ENCODE peak calls at places on chromosome 22, in eight cellular contexts. One of them, this sample, is unnamed.

GRCh38 chr22:24128024-24128423 is 53.3 kb upstream of the SUSD2 start:
- DNase-seq in CD8-positive, alpha-beta memory T cell: no peak
- DNase-seq in esophagus squamous epithelium: no peak
- DNase-seq in CD8-positive, alpha-beta T cell: no peak
- DNase-seq in cardiac muscle cell: no peak
- DNase-seq in A549: no peak
- DNase-seq in ovary: no peak
- DNase-seq in testis: no peak
- DNase-seq in this sample: no peak

GRCh38 chr22:26461188-26461810 is 22.3 kb downstream of the HPS4 start:
- DNase-seq in CD8-positive, alpha-beta memory T cell: peak
- DNase-seq in esophagus squamous epithelium: no peak
- DNase-seq in ovary: peak
- DNase-seq in A549: peak
- DNase-seq in CD8-positive, alpha-beta T cell: peak
- DNase-seq in testis: peak
- DNase-seq in cardiac muscle cell: peak
- DNase-seq in this sample: peak

GRCh38 chr22:19127329-19128008 is 3.6 kb upstream of the TSSK2 start:
- DNase-seq in ovary: no peak
- DNase-seq in cardiac muscle cell: no peak
- DNase-seq in CD8-positive, alpha-beta memory T cell: no peak
- DNase-seq in CD8-positive, alpha-beta T cell: no peak
- DNase-seq in testis: no peak
- DNase-seq in A549: no peak
- DNase-seq in esophagus squamous epithelium: no peak
- DNase-seq in this sample: no peak

GRCh38 chr22:19062909-19063308 is 59.3 kb downstream of the DGCR2 start:
- DNase-seq in A549: no peak
- DNase-seq in esophagus squamous epithelium: no peak
- DNase-seq in CD8-positive, alpha-beta memory T cell: no peak
- DNase-seq in ovary: no peak
- DNase-seq in CD8-positive, alpha-beta T cell: peak
- DNase-seq in cardiac muscle cell: no peak
- DNase-seq in testis: peak
- DNase-seq in this sample: no peak

GRCh38 chr22:35914665-35915476 is 113.8 kb downstream of the RBFOX2 start:
- DNase-seq in CD8-positive, alpha-beta memory T cell: no peak
- DNase-seq in CD8-positive, alpha-beta T cell: no peak
- DNase-seq in testis: peak
- DNase-seq in esophagus squamous epithelium: no peak
- DNase-seq in A549: peak
- DNase-seq in cardiac muscle cell: peak
- DNase-seq in ovary: peak
- DNase-seq in this sample: peak

GRCh38 chr22:38414009-38414395 is 41.0 kb downstream of the KCNJ4 start:
- DNase-seq in CD8-positive, alpha-beta T cell: peak
- DNase-seq in ovary: no peak
- DNase-seq in testis: peak
- DNase-seq in CD8-positive, alpha-beta memory T cell: no peak
- DNase-seq in A549: no peak
- DNase-seq in cardiac muscle cell: no peak
- DNase-seq in esophagus squamous epithelium: no peak
- DNase-seq in this sample: no peak

GRCh38 chr22:50548046-50548912 is 2.6 kb downstream of the KLHDC7B start:
- DNase-seq in CD8-positive, alpha-beta memory T cell: peak
- DNase-seq in A549: no peak
- DNase-seq in cardiac muscle cell: no peak
- DNase-seq in testis: no peak
- DNase-seq in CD8-positive, alpha-beta T cell: peak
- DNase-seq in esophagus squamous epithelium: no peak
- DNase-seq in ovary: no peak
- DNase-seq in this sample: no peak

GRCh38 chr22:47125603-47126002 is 363.2 kb downstream of the TBC1D22A start:
- DNase-seq in cardiac muscle cell: no peak
- DNase-seq in ovary: no peak
- DNase-seq in testis: no peak
- DNase-seq in esophagus squamous epithelium: no peak
- DNase-seq in A549: peak
- DNase-seq in CD8-positive, alpha-beta memory T cell: no peak
- DNase-seq in CD8-positive, alpha-beta T cell: no peak
- DNase-seq in this sample: no peak

GRCh38 chr22:20128619-20128901 is 3.0 kb upstream of the ZDHHC8 start:
- DNase-seq in esophagus squamous epithelium: no peak
- DNase-seq in ovary: no peak
- DNase-seq in cardiac muscle cell: no peak
- DNase-seq in CD8-positive, alpha-beta memory T cell: no peak
- DNase-seq in CD8-positive, alpha-beta T cell: no peak
- DNase-seq in A549: no peak
- DNase-seq in testis: no peak
- DNase-seq in this sample: no peak

GRCh38 chr22:37627545-37627944 is 11.9 kb upstream of the SH3BP1 start:
- DNase-seq in CD8-positive, alpha-beta T cell: peak
- DNase-seq in testis: no peak
- DNase-seq in ovary: no peak
- DNase-seq in esophagus squamous epithelium: no peak
- DNase-seq in CD8-positive, alpha-beta memory T cell: peak
- DNase-seq in cardiac muscle cell: no peak
- DNase-seq in A549: no peak
- DNase-seq in this sample: no peak

GRCh38 chr22:46484861-46485595 is 52.4 kb downstream of the CELSR1 start:
- DNase-seq in testis: no peak
- DNase-seq in CD8-positive, alpha-beta T cell: no peak
- DNase-seq in cardiac muscle cell: no peak
- DNase-seq in ovary: no peak
- DNase-seq in CD8-positive, alpha-beta memory T cell: no peak
- DNase-seq in esophagus squamous epithelium: no peak
- DNase-seq in A549: peak
- DNase-seq in this sample: no peak

GRCh38 chr22:45547016-45547345 is 44.3 kb downstream of the FBLN1 start:
- DNase-seq in CD8-positive, alpha-beta memory T cell: no peak
- DNase-seq in testis: no peak
- DNase-seq in esophagus squamous epithelium: no peak
- DNase-seq in cardiac muscle cell: no peak
- DNase-seq in A549: no peak
- DNase-seq in ovary: no peak
- DNase-seq in CD8-positive, alpha-beta T cell: no peak
- DNase-seq in this sample: no peak

GRCh38 chr22:17057959-17058814 is 26.6 kb upstream of the IL17RA start:
- DNase-seq in ovary: peak
- DNase-seq in A549: peak
- DNase-seq in cardiac muscle cell: peak
- DNase-seq in esophagus squamous epithelium: no peak
- DNase-seq in CD8-positive, alpha-beta memory T cell: peak
- DNase-seq in testis: peak
- DNase-seq in CD8-positive, alpha-beta T cell: peak
- DNase-seq in this sample: no peak

GRCh38 chr22:23862103-23862502 is 4.4 kb downstream of the SLC2A11 start:
- DNase-seq in ovary: no peak
- DNase-seq in CD8-positive, alpha-beta T cell: no peak
- DNase-seq in testis: peak
- DNase-seq in CD8-positive, alpha-beta memory T cell: no peak
- DNase-seq in A549: peak
- DNase-seq in cardiac muscle cell: peak
- DNase-seq in esophagus squamous epithelium: no peak
- DNase-seq in this sample: no peak

GRCh38 chr22:22422629-22423112 is 85.9 kb downstream of the ZNF280B start:
- DNase-seq in esophagus squamous epithelium: peak
- DNase-seq in testis: peak
- DNase-seq in CD8-positive, alpha-beta T cell: peak
- DNase-seq in A549: peak
- DNase-seq in cardiac muscle cell: no peak
- DNase-seq in ovary: peak
- DNase-seq in CD8-positive, alpha-beta memory T cell: peak
- DNase-seq in this sample: peak

GRCh38 chr22:25029181-25029580 is 76.7 kb downstream of the KIAA1671 start:
- DNase-seq in cardiac muscle cell: no peak
- DNase-seq in ovary: no peak
- DNase-seq in testis: no peak
- DNase-seq in CD8-positive, alpha-beta T cell: no peak
- DNase-seq in A549: no peak
- DNase-seq in CD8-positive, alpha-beta memory T cell: no peak
- DNase-seq in esophagus squamous epithelium: no peak
- DNase-seq in this sample: no peak

GRCh38 chr22:33659423-33659822 is 260.9 kb downstream of the LARGE1 start:
- DNase-seq in CD8-positive, alpha-beta T cell: no peak
- DNase-seq in ovary: no peak
- DNase-seq in A549: no peak
- DNase-seq in testis: peak
- DNase-seq in esophagus squamous epithelium: no peak
- DNase-seq in cardiac muscle cell: no peak
- DNase-seq in CD8-positive, alpha-beta memory T cell: no peak
- DNase-seq in this sample: no peak

GRCh38 chr22:48517039-48518030 is 1310.3 kb downstream of the BRD1 start:
- DNase-seq in CD8-positive, alpha-beta T cell: no peak
- DNase-seq in cardiac muscle cell: no peak
- DNase-seq in testis: peak
- DNase-seq in ovary: no peak
- DNase-seq in CD8-positive, alpha-beta memory T cell: no peak
- DNase-seq in A549: peak
- DNase-seq in esophagus squamous epithelium: no peak
- DNase-seq in this sample: peak

GRCh38 chr22:35761037-35761436 is 43.4 kb downstream of the APOL5 start:
- DNase-seq in CD8-positive, alpha-beta T cell: no peak
- DNase-seq in CD8-positive, alpha-beta memory T cell: no peak
- DNase-seq in testis: no peak
- DNase-seq in ovary: no peak
- DNase-seq in A549: peak
- DNase-seq in esophagus squamous epithelium: no peak
- DNase-seq in cardiac muscle cell: peak
- DNase-seq in this sample: no peak

GRCh38 chr22:25745341-25746011 is 3.5 kb downstream of the MYO18B start:
- DNase-seq in esophagus squamous epithelium: no peak
- DNase-seq in testis: no peak
- DNase-seq in ovary: no peak
- DNase-seq in cardiac muscle cell: no peak
- DNase-seq in A549: peak
- DNase-seq in CD8-positive, alpha-beta T cell: no peak
- DNase-seq in CD8-positive, alpha-beta memory T cell: no peak
- DNase-seq in this sample: no peak

GRCh38 chr22:24727218-24727851 is 47.2 kb downstream of the PIWIL3 start:
- DNase-seq in esophagus squamous epithelium: no peak
- DNase-seq in CD8-positive, alpha-beta memory T cell: no peak
- DNase-seq in cardiac muscle cell: no peak
- DNase-seq in A549: peak
- DNase-seq in CD8-positive, alpha-beta T cell: no peak
- DNase-seq in testis: peak
- DNase-seq in ovary: no peak
- DNase-seq in this sample: no peak

GRCh38 chr22:50599816-50600454 is 658 bp upstream of the MAPK8IP2 start:
- DNase-seq in ovary: peak
- DNase-seq in cardiac muscle cell: peak
- DNase-seq in testis: peak
- DNase-seq in esophagus squamous epithelium: no peak
- DNase-seq in CD8-positive, alpha-beta T cell: peak
- DNase-seq in CD8-positive, alpha-beta memory T cell: peak
- DNase-seq in A549: no peak
- DNase-seq in this sample: no peak

GRCh38 chr22:49551446-49551845 is 276.2 kb downstream of the BRD1 start:
- DNase-seq in CD8-positive, alpha-beta memory T cell: no peak
- DNase-seq in A549: no peak
- DNase-seq in ovary: no peak
- DNase-seq in CD8-positive, alpha-beta T cell: no peak
- DNase-seq in esophagus squamous epithelium: no peak
- DNase-seq in testis: no peak
- DNase-seq in cardiac muscle cell: no peak
- DNase-seq in this sample: no peak

DNA sequence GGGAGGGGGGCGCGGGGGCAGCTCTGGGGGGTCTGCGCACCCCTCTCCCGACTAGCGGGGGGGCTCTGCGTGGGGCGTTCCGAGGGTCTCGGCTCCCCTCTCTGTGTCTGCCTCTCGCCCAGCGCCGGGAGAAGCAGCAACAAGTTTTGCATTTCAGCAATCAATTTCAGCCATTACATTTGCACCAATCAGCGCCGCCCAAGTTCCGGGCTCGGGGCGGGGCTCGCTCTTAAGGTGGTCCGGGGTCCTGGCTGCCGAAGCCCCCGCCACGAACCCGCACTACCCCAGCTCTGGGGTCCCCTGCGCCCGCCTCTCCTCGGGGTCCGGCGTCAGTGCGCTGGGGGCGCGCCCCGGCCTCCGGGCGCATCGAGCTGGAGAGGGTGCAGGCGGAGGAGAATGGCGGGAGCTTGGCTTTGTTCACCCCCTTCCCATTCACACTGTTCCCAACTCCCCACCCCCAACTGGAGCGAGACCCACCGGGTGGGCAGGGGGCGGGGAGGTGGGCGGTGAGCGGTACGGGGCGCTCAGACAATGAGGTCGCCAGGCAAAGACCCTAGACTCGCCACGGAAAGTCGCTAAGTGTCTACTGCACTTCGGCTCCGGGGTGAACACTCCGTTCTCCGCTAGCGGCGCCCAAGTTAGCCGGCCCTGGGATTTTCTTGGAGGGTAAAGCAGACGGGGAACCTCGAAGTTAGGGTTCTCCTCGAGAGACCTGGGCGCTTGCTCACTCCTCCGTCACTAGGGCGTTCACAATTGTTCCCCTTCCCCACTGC is at the start of gene MN1:
- DNase-seq in testis: peak
- DNase-seq in cardiac muscle cell: peak
- DNase-seq in CD8-positive, alpha-beta T cell: peak
- DNase-seq in esophagus squamous epithelium: no peak
- DNase-seq in ovary: peak
- DNase-seq in A549: peak
- DNase-seq in CD8-positive, alpha-beta memory T cell: peak
- DNase-seq in this sample: no peak
- H3K27ac ChIP-seq in testis: peak
- H3K27ac ChIP-seq in cardiac muscle cell: peak
- H3K27ac ChIP-seq in CD8-positive, alpha-beta T cell: no peak
- H3K27ac ChIP-seq in esophagus squamous epithelium: peak
- H3K27ac ChIP-seq in ovary: peak
- H3K27ac ChIP-seq in A549: peak
- H3K27ac ChIP-seq in CD8-positive, alpha-beta memory T cell: no peak
- H3K27ac ChIP-seq in this sample: peak

GRCh38 chr22:40179535-40179934 is 1.8 kb downstream of the TNRC6B start:
- DNase-seq in cardiac muscle cell: no peak
- DNase-seq in A549: no peak
- DNase-seq in ovary: no peak
- DNase-seq in CD8-positive, alpha-beta T cell: no peak
- DNase-seq in CD8-positive, alpha-beta memory T cell: no peak
- DNase-seq in testis: no peak
- DNase-seq in esophagus squamous epithelium: no peak
- DNase-seq in this sample: no peak
- H3K27ac ChIP-seq in cardiac muscle cell: peak
- H3K27ac ChIP-seq in A549: peak
- H3K27ac ChIP-seq in ovary: no peak
- H3K27ac ChIP-seq in CD8-positive, alpha-beta T cell: no peak
- H3K27ac ChIP-seq in CD8-positive, alpha-beta memory T cell: peak
- H3K27ac ChIP-seq in testis: peak
- H3K27ac ChIP-seq in esophagus squamous epithelium: peak
- H3K27ac ChIP-seq in this sample: no peak

GRCh38 chr22:31291716-31292644 is at the start of gene PIK3IP1:
- DNase-seq in ovary: peak
- DNase-seq in CD8-positive, alpha-beta memory T cell: peak
- DNase-seq in CD8-positive, alpha-beta T cell: peak
- DNase-seq in cardiac muscle cell: peak
- DNase-seq in A549: peak
- DNase-seq in esophagus squamous epithelium: peak
- DNase-seq in testis: peak
- DNase-seq in this sample: peak
- H3K27ac ChIP-seq in ovary: peak
- H3K27ac ChIP-seq in CD8-positive, alpha-beta memory T cell: peak
- H3K27ac ChIP-seq in CD8-positive, alpha-beta T cell: peak
- H3K27ac ChIP-seq in cardiac muscle cell: no peak
- H3K27ac ChIP-seq in A549: no peak
- H3K27ac ChIP-seq in esophagus squamous epithelium: peak
- H3K27ac ChIP-seq in testis: peak
- H3K27ac ChIP-seq in this sample: peak

GRCh38 chr22:41681616-41682015 is 7.1 kb downstream of the SNU13 start:
- DNase-seq in A549: no peak
- DNase-seq in cardiac muscle cell: no peak
- DNase-seq in CD8-positive, alpha-beta memory T cell: no peak
- DNase-seq in CD8-positive, alpha-beta T cell: no peak
- DNase-seq in esophagus squamous epithelium: no peak
- DNase-seq in testis: no peak
- DNase-seq in ovary: no peak
- DNase-seq in this sample: no peak
- H3K27ac ChIP-seq in A549: no peak
- H3K27ac ChIP-seq in cardiac muscle cell: no peak
- H3K27ac ChIP-seq in CD8-positive, alpha-beta memory T cell: peak
- H3K27ac ChIP-seq in CD8-positive, alpha-beta T cell: peak
- H3K27ac ChIP-seq in esophagus squamous epithelium: peak
- H3K27ac ChIP-seq in testis: peak
- H3K27ac ChIP-seq in ovary: no peak
- H3K27ac ChIP-seq in this sample: no peak

This sample was measured in caudate nucleus.